ENCODE peak calls at places on chromosomes 5 and 9, in eight cellular contexts. J, I, A, M, L, H, Y and K are unnamed samples.

GRCh38 chr9:27447036-27447700 is 76.9 kb upstream of the IFNK start:
- DNase-seq in J (no peak), I (no peak), A (no peak), M (no peak), L (no peak), H (no peak), Y (no peak), K (no peak)

GRCh38 chr5:26572486-26572885 is 465.9 kb downstream of the CDH9 start:
- DNase-seq in J (no peak), I (no peak), A (no peak), M (no peak), L (no peak), H (no peak), Y (no peak), K (no peak)

GRCh38 chr9:28206280-28206679 is 633.0 kb upstream of the C9orf72 start:
- DNase-seq in J (no peak), I (no peak), A (no peak), M (no peak), L (no peak), H (no peak), Y (no peak), K (no peak)

GRCh38 chr5:1503301-1504243 is 20.2 kb downstream of the LPCAT1 start:
- DNase-seq in J (no peak), I (peak; percentile 68), A (no peak), M (no peak), L (no peak), H (no peak), Y (peak; percentile 22), K (peak; percentile 63)

GRCh38 chr5:180328296-180329137 is 24.6 kb downstream of the GFPT2 start:
- DNase-seq in J (peak; percentile 76), I (peak; percentile 83), A (peak; percentile 63), M (peak; percentile 22), L (peak; percentile 90), H (peak; percentile 78), Y (peak; percentile 90), K (peak; percentile 80)

GRCh38 chr5:133147411-133147810 is 95.6 kb downstream of the HSPA4 start:
- DNase-seq in J (peak; percentile 19), I (no peak), A (no peak), M (no peak), L (peak; percentile 60), H (no peak), Y (no peak), K (no peak)

GRCh38 chr5:115179959-115180709 is 10.4 kb upstream of the TRIM36 start:
- DNase-seq in J (no peak), I (peak; percentile 49), A (no peak), M (no peak), L (peak; percentile 55), H (no peak), Y (peak; percentile 23), K (no peak)

GRCh38 chr5:1387059-1387755 is 42.3 kb upstream of the CLPTM1L start:
- DNase-seq in J (no peak), I (no peak), A (no peak), M (no peak), L (peak; percentile 51), H (no peak), Y (peak; percentile 18), K (no peak)

GRCh38 chr5:40260351-40260750 is 419.4 kb upstream of the PTGER4 start:
- DNase-seq in J (no peak), I (no peak), A (peak; percentile 6), M (no peak), L (peak; percentile 40), H (no peak), Y (no peak), K (no peak)

GRCh38 chr5:133331866-133332731 is 280.2 kb downstream of the FSTL4 start:
- DNase-seq in J (no peak), I (no peak), A (no peak), M (no peak), L (no peak), H (no peak), Y (no peak), K (no peak)

GRCh38 chr9:73143606-73144328 is 7.9 kb upstream of the ANXA1 start:
- DNase-seq in J (no peak), I (no peak), A (no peak), M (no peak), L (no peak), H (no peak), Y (no peak), K (no peak)

GRCh38 chr9:38315085-38315595 is 77.4 kb upstream of the ALDH1B1 start:
- DNase-seq in J (no peak), I (no peak), A (no peak), M (no peak), L (no peak), H (no peak), Y (no peak), K (no peak)

GRCh38 chr5:128538249-128539037 is 398 bp upstream of the FBN2 start:
- DNase-seq in J (peak; percentile 27), I (peak; percentile 55), A (peak; percentile 10), M (no peak), L (peak; percentile 56), H (no peak), Y (no peak), K (no peak)

GRCh38 chr5:13658761-13659160 is 285.7 kb downstream of the DNAH5 start:
- DNase-seq in J (no peak), I (no peak), A (no peak), M (no peak), L (no peak), H (no peak), Y (no peak), K (no peak)

GRCh38 chr9:134935056-134936020 is 17.6 kb upstream of the FCN1 start:
- DNase-seq in J (no peak), I (no peak), A (no peak), M (no peak), L (peak; percentile 15), H (no peak), Y (no peak), K (no peak)
- H3K4me3 ChIP-seq in J (no peak overlapping the region), I (no peak overlapping the region), A (no peak overlapping the region), M (no peak overlapping the region), L (no peak overlapping the region), H (no peak overlapping the region), Y (no peak overlapping the region), K (no peak overlapping the region)

GRCh38 chr5:10488144-10488543 is 46.5 kb downstream of the ROPN1L start:
- DNase-seq in J (no peak), I (no peak), A (no peak), M (no peak), L (no peak), H (no peak), Y (no peak), K (no peak)

GRCh38 chr5:10486511-10487344 is 45.0 kb downstream of the ROPN1L start:
- DNase-seq in J (peak; percentile 22), I (no peak), A (no peak), M (no peak), L (no peak), H (no peak), Y (no peak), K (no peak)

GRCh38 chr5:10491673-10492026 is 50.0 kb downstream of the ROPN1L start:
- DNase-seq in J (no peak), I (no peak), A (no peak), M (no peak), L (no peak), H (no peak), Y (no peak), K (no peak)

GRCh38 chr5:10490927-10491672 is 49.4 kb downstream of the ROPN1L start:
- DNase-seq in J (no peak), I (no peak), A (no peak), M (no peak), L (no peak), H (no peak), Y (no peak), K (no peak)

DNA sequence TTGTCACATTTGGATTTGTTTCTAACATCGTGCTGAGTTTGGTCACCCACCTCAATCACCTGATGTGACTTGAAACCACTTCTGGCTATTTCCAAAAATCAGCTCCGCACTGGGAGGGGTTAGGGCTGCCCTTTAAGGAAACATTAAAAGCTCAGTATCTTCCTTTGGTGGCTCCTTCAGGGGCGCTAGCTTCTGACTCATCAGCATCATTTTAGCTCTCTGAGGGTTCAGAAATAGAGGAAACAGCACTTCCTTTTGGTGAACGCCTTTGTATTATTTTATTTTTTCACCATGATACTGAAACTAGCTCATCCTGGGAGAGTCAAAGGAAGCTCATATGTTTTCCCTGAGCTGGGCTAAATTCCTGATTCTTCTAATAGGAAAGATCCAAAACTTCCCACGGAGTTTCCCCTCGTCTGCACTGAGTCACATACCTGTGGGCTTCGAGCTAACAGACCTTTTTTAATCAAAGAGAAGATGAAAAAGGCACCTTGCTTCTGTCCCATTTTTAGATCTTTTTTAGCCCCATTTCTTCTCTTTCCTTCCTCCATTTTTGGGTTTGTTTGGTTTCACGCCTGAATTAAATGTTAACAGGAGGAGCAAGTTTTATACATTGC is 48.2 kb downstream of the ROPN1L start:
- DNase-seq in J (no peak), I (no peak), A (no peak), M (no peak), L (no peak), H (no peak), Y (peak; percentile 8), K (no peak)
- H3K27ac ChIP-seq in J (no peak overlapping the region), I (no peak overlapping the region), A (no peak overlapping the region), M (no peak overlapping the region), L (no peak overlapping the region), H (no peak overlapping the region), Y (no peak overlapping the region), K (no peak overlapping the region)

DNA sequence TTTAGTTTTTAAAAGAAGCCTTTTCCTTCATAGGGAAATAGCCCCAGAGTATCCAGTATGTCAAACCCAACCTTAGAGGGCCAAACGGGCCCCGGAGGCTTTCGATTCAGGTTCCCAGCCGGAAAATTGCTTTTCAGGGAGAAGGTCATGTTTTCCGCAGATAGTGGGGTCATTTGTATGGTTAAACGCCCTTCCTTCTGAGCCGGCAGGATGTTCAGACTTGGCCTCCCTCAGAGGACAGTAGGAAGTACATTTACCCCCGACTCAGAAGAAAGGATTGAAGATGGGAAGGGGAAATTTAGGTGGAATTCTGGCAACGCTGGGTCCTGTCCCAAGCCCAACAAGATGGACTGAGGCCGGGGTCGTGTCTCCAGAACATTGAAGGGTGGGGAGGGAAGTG is 195.2 kb downstream of the AOPEP start:
- DNase-seq in J (no peak), I (no peak), A (no peak), M (no peak), L (no peak), H (no peak), Y (no peak), K (no peak)
- H3K4me1 ChIP-seq in J (peaks cover 27% of the 10 kb centered on the region), I (peaks cover 23% of the 10 kb centered on the region), A (peaks cover 7% of the 10 kb centered on the region), M (peaks cover 45% of the 10 kb centered on the region), L (peaks cover 28% of the 10 kb centered on the region), H (no peaks in the 10 kb centered on the region), Y (no peaks in the 10 kb centered on the region), K (peaks cover 12% of the 10 kb centered on the region)

DNA sequence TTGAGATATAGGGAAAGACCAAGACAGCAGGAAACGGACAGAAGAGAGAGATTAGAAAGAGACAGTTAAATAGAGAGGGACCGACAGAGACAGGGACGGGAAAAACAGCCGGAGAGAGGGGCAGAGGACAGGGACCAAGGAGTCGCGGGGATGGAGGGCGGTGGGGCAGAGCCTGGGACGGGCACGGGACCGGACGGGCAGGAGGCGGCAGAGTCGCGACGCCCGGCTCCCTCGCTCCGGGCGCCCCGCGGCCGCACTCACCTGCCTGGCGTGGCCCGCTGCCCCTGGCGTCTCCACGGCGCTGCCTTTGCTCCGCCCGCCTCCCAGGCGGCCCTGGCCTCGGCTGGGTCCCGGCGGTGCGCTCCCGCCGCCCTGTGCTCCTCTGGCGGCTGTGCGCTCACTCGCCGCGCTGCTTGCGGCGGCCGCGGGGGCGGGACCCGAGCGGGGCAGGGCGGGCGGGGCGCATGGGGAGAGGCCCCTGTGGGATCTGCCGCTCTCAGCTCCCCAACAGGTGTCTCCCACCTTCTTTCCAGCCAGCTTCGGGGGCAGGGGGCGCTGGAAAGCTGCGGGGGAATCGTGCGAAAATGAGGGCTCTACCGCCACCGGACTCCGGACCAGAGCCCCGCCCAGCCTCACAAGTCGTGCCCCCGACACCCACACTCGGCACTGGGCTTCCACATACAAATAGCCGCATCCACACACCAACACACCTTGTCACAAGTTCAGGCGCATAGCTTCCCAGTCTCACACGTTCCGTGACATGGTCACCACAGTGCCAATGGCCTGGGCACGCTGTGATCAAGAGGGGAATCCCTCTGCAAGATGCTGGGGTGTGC is at the start of gene ARID3C:
- DNase-seq in J (no peak), I (peak; percentile 68), A (no peak), M (no peak), L (no peak), H (no peak), Y (peak; percentile 53), K (no peak)
- H3K4me3 ChIP-seq in J (peak within 1 kb of the TSS; percentile 12), I (peak within 1 kb of the TSS; percentile 50), A (peak within 1 kb of the TSS; percentile 25), M (peak within 1 kb of the TSS; percentile 50), L (peak within 1 kb of the TSS; percentile 64), H (peak within 1 kb of the TSS; percentile 49), Y (peak within 1 kb of the TSS; percentile 43), K (no peak within 1 kb of the TSS)